ENCODE peak calls at places on chromosomes 7 and 10, in ten cellular contexts. O, H, G, I, A, V, U, Q, L and M are unnamed samples.

GRCh38 chr10:74189999-74190421 is 39.0 kb downstream of the ADK start:
- DNase-seq in I (no peak), O (no peak), A (peak), U (no peak), V (peak), G (peak), Q (no peak), H (peak), L (peak), M (peak)

GRCh38 chr7:123231060-123232000 is 31.6 kb upstream of the SLC13A1 start:
- DNase-seq in A (no peak), U (no peak), Q (no peak), H (no peak), V (no peak), I (no peak), G (no peak), O (no peak), L (no peak), M (no peak)

GRCh38 chr10:92677708-92678107 is 12.0 kb upstream of the HHEX start:
- DNase-seq in Q (no peak), G (no peak), H (no peak), U (no peak), L (no peak), A (no peak), O (no peak), V (no peak), I (no peak), M (no peak)

GRCh38 chr7:22114440-22114981 is 168.8 kb upstream of the CDCA7L start:
- DNase-seq in A (no peak), L (no peak), Q (no peak), I (no peak), O (no peak), G (no peak), V (no peak), U (no peak), H (no peak), M (no peak)

GRCh38 chr10:69232736-69233135 is 12.6 kb downstream of the HKDC1 start:
- DNase-seq in A (no peak), O (no peak), V (no peak), I (no peak), Q (no peak), U (no peak), L (no peak), G (no peak), H (no peak), M (no peak)

GRCh38 chr10:44952779-44953231 is 6.8 kb upstream of the RASSF4 start:
- DNase-seq in U (no peak), V (no peak), I (no peak), O (peak), G (no peak), L (no peak), H (no peak), A (no peak), Q (no peak), M (no peak)

GRCh38 chr7:107860241-107860961 is 30.6 kb upstream of the DLD start:
- DNase-seq in I (no peak), V (no peak), H (no peak), L (no peak), U (no peak), O (no peak), Q (no peak), G (no peak), A (no peak), M (no peak)

GRCh38 chr10:79070611-79071534 is 2.1 kb downstream of the ZMIZ1 start:
- DNase-seq in A (no peak), V (peak), O (peak), Q (peak), H (peak), L (peak), I (peak), U (peak), G (peak), M (peak)

GRCh38 chr7:140478361-140479061 is 794 bp downstream of the MKRN1 start:
- DNase-seq in V (peak), L (peak), I (peak), Q (peak), A (no peak), U (peak), H (peak), G (peak), O (no peak), M (peak)

GRCh38 chr10:96705134-96705533 is 15.2 kb downstream of the PIK3AP1 start:
- DNase-seq in L (no peak), U (no peak), H (no peak), O (no peak), I (no peak), Q (no peak), G (no peak), V (peak), A (no peak), M (no peak)

GRCh38 chr7:28750981-28751380 is 207.1 kb downstream of the TRIL start:
- DNase-seq in U (no peak), Q (no peak), G (no peak), L (no peak), O (no peak), H (no peak), V (no peak), I (no peak), A (no peak), M (no peak)

GRCh38 chr7:1610013-1610677 is 40.3 kb upstream of the PSMG3 start:
- DNase-seq in H (no peak), O (no peak), G (no peak), A (no peak), I (peak), Q (no peak), V (no peak), L (no peak), U (no peak), M (no peak)

GRCh38 chr10:9211228-9211627 is 1156.7 kb downstream of the GATA3 start:
- DNase-seq in U (no peak), Q (no peak), O (no peak), G (no peak), L (peak), I (no peak), H (peak), V (no peak), A (no peak), M (no peak)

GRCh38 chr10:113515521-113516045 is 37.3 kb upstream of the HABP2 start:
- DNase-seq in L (no peak), O (no peak), G (no peak), H (no peak), V (no peak), I (no peak), A (no peak), U (no peak), Q (no peak), M (no peak)

GRCh38 chr10:48981310-48981907 is 41.8 kb upstream of the LRRC18 start:
- DNase-seq in L (peak), I (no peak), O (no peak), H (peak), A (peak), V (peak), Q (peak), G (peak), U (peak), M (peak)

GRCh38 chr10:96470108-96470743 is 43.5 kb downstream of the TLL2 start:
- DNase-seq in V (peak), O (no peak), I (no peak), U (no peak), G (no peak), Q (no peak), H (peak), A (no peak), L (peak), M (peak)

GRCh38 chr10:113179270-113179669 is 229.2 kb downstream of the TCF7L2 start:
- DNase-seq in L (peak), H (no peak), I (peak), V (peak), G (no peak), A (no peak), U (no peak), Q (peak), O (peak), M (peak)

GRCh38 chr7:13872751-13873150 is 116.7 kb downstream of the ETV1 start:
- DNase-seq in I (no peak), A (no peak), V (no peak), Q (no peak), U (no peak), G (no peak), L (no peak), O (no peak), H (no peak), M (no peak)

GRCh38 chr10:10684972-10685371 is 332.7 kb upstream of the CELF2 start:
- DNase-seq in H (no peak), U (no peak), V (no peak), G (no peak), Q (no peak), A (no peak), I (no peak), O (no peak), L (no peak), M (no peak)

GRCh38 chr10:78864761-78865517 is 203.8 kb upstream of the ZMIZ1 start:
- DNase-seq in A (no peak), U (no peak), O (no peak), L (no peak), Q (no peak), I (no peak), H (no peak), V (no peak), G (no peak), M (no peak)

GRCh38 chr7:101066141-101066857 is 19.0 kb upstream of the TRIM56 start:
- DNase-seq in A (no peak), L (no peak), G (no peak), Q (peak), I (no peak), H (no peak), O (no peak), U (no peak), V (peak), M (peak)

GRCh38 chr10:104306897-104307296 is 31.4 kb downstream of the ITPRIP start:
- DNase-seq in I (no peak), O (no peak), U (no peak), V (no peak), G (no peak), A (no peak), Q (no peak), L (peak), H (no peak), M (peak)

GRCh38 chr7:130758429-130759056 is 24.5 kb upstream of the KLF14 start:
- DNase-seq in H (peak), L (peak), U (no peak), I (no peak), G (peak), Q (no peak), O (no peak), A (peak), V (peak), M (peak)

GRCh38 chr7:103131225-103131624 is 17.7 kb downstream of the NAPEPLD start:
- DNase-seq in O (no peak), Q (no peak), I (no peak), U (no peak), H (no peak), V (no peak), G (no peak), A (no peak), L (no peak), M (no peak)

GRCh38 chr7:17392846-17393245 is 94.4 kb downstream of the AHR start:
- DNase-seq in O (no peak), V (no peak), L (peak), H (peak), G (peak), U (no peak), I (no peak), Q (no peak), A (peak), M (peak)

GRCh38 chr10:93113042-93113441 is 39.3 kb downstream of the CYP26A1 start:
- DNase-seq in U (no peak), I (no peak), Q (no peak), V (no peak), L (no peak), O (no peak), A (no peak), G (no peak), H (no peak), M (no peak)

GRCh38 chr10:127834791-127835190 is 58.0 kb downstream of the CLRN3 start:
- DNase-seq in I (no peak), U (no peak), V (no peak), O (peak), L (no peak), Q (no peak), H (no peak), A (no peak), G (no peak), M (no peak)

GRCh38 chr7:114956702-114957101 is 34.8 kb downstream of the MDFIC start:
- DNase-seq in U (no peak), I (no peak), H (no peak), A (no peak), G (no peak), V (no peak), L (no peak), Q (no peak), O (no peak), M (no peak)

GRCh38 chr7:114949227-114949626 is 27.3 kb downstream of the MDFIC start:
- DNase-seq in H (no peak), O (no peak), L (no peak), I (no peak), G (peak), A (no peak), Q (no peak), V (no peak), U (no peak), M (no peak)

GRCh38 chr7:114952296-114952695 is 30.4 kb downstream of the MDFIC start:
- DNase-seq in I (no peak), V (no peak), Q (no peak), H (no peak), U (no peak), G (no peak), L (no peak), A (no peak), O (no peak), M (no peak)

GRCh38 chr7:114957434-114957833 is 35.5 kb downstream of the MDFIC start:
- DNase-seq in V (no peak), H (no peak), O (no peak), U (no peak), A (no peak), L (no peak), I (no peak), G (no peak), Q (no peak), M (no peak)

DNA sequence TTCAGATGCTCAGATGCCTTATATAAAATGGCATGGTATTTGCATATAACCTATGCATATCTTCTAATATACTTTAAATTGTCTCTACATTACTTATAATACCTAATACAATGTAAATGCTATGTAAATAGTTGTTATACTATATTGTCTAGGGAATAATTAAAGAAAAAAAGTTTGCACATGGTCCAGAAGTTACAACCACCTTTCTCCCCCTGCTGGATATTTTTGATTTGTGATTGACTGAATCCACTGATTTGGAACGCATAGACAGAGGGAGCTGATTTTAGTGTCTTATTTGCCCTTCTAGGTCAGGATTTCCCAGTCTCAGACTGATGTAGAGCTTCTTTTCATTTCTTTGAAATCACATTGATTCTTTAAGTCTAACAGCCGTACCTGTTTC is 31.8 kb downstream of the MDFIC start:
- DNase-seq in O (no peak), H (no peak), V (no peak), A (no peak), I (no peak), G (no peak), L (no peak), U (no peak), Q (no peak), M (no peak)
- TF ChIP-seq CTCF in O (peak), H (no peak), V (no peak), A (peak), I (no peak), G (no peak), L (no peak), U (no peak), Q (no peak), M (peak)

GRCh38 chr10:88881335-88881734 is 1.3 kb downstream of the STAMBPL1 start:
- DNase-seq in V (peak), I (no peak), U (no peak), L (peak), A (no peak), Q (no peak), G (no peak), O (no peak), H (no peak), M (peak)
- H3K4me3 ChIP-seq in V (peak), I (peak), U (peak), L (peak), A (peak), Q (peak), G (peak), O (peak), H (peak), M (peak)

DNA sequence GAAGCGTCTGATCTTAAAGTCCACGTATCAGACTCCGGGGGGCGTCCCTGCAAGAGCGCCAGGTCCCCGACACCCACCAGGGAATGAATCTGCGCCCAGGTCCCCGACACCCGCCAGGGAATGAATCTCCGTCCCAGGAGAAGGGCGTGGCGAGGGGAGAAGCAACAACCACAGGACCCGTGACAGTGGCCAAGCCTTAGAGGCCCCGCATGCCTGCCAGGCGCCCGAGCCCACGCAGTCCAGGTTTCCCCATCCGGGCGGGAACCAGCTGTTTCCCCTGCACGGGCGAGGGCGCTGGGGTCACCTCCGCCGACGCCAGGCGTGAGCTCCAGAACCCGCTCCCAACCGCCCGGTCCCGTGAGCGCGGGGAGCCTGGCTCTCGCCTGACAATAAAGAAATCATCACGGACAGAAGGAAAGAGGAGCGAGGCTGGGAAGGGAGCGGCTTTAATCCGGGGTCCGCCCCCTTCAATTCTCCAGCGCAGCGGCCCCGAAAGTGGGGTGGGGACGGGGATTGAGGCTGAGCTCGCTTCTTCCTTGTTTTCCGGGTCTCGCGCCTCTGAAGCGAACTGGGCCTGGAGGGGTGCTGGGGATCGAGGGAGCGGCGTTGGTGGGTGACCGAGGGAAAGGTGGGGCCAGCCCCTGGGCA is 29.0 kb upstream of the BMS1 start:
- DNase-seq in I (no peak), L (no peak), Q (peak), G (no peak), A (no peak), O (no peak), U (peak), V (peak), H (no peak), M (no peak)
- TF ChIP-seq CTCF in I (no peak), L (no peak), Q (no peak), G (no peak), A (no peak), O (no peak), U (no peak), V (no peak), H (no peak), M (no peak)

GRCh38 chr10:122954731-122955050 is 664 bp upstream of the C10orf88 start:
- DNase-seq in U (peak), I (no peak), A (no peak), V (no peak), G (no peak), L (no peak), H (no peak), O (no peak), Q (peak), M (no peak)
- H3K4me3 ChIP-seq in U (peak), I (peak), A (peak), V (peak), G (peak), L (peak), H (peak), O (peak), Q (peak), M (no peak)

GRCh38 chr7:77349141-77349540 is 67.0 kb downstream of the GSAP start:
- DNase-seq in G (peak), I (no peak), O (no peak), H (peak), V (peak), Q (no peak), L (no peak), A (no peak), U (no peak), M (no peak)
- TF ChIP-seq CTCF in G (no peak), I (no peak), O (no peak), H (no peak), V (no peak), Q (no peak), L (peak), A (no peak), U (no peak), M (peak)

GRCh38 chr7:27133409-27134157 is 3.0 kb upstream of the HOXA4 start:
- DNase-seq in V (no peak), Q (no peak), G (peak), U (no peak), O (no peak), H (no peak), L (no peak), A (no peak), I (no peak), M (no peak)
- H3K4me3 ChIP-seq in V (no peak), Q (no peak), G (no peak), U (peak), O (no peak), H (no peak), L (no peak), A (no peak), I (no peak), M (no peak)